ENCODE peak calls at places on chromosome 3, in nine cellular contexts. K is retinal pigment epithelial cell, W is thoracic aorta, H is bronchial epithelial cell, S is cardiac muscle cell, C is NB4, D is left ventricle myocardium inferior, F is mammary epithelial cell, A is IMR-90. Z is an unnamed sample.

GRCh38 chr3:192850501-192850981 is 67.1 kb downstream of the MB21D2 start:
- DNase-seq in C (peak; percentile 52), K (no peak), S (no peak), D (no peak), A (peak; percentile 86), F (peak; percentile 93), W (no peak), H (peak; percentile 96), Z (peak; percentile 73)

GRCh38 chr3:123186695-123187094 is 15.0 kb upstream of the SEC22A start:
- DNase-seq in A (no peak), F (no peak), K (no peak), H (no peak), C (no peak), S (no peak), W (no peak), D (no peak), Z (no peak)

GRCh38 chr3:181311186-181311585 is 321.6 kb upstream of the DNAJC19 start:
- DNase-seq in W (no peak), K (no peak), S (no peak), H (no peak), C (no peak), D (no peak), A (no peak), F (no peak), Z (no peak)

GRCh38 chr3:141239551-141240281 is 8.1 kb downstream of the PXYLP1 start:
- DNase-seq in D (no peak), K (no peak), H (no peak), S (no peak), A (no peak), F (no peak), W (no peak), C (no peak), Z (no peak)

GRCh38 chr3:46869440-46869839 is 6.2 kb upstream of the MYL3 start:
- DNase-seq in F (no peak), S (no peak), K (no peak), D (no peak), W (no peak), C (no peak), A (no peak), H (no peak), Z (no peak)

GRCh38 chr3:122021811-122022401 is at the start of gene ILDR1:
- DNase-seq in W (no peak), F (no peak), C (no peak), H (no peak), S (peak; percentile 19), K (no peak), D (no peak), A (no peak), Z (no peak)

GRCh38 chr3:27696906-27697305 is 25.2 kb downstream of the EOMES start:
- DNase-seq in C (no peak), F (peak; percentile 67), H (peak; percentile 94), A (peak; percentile 42), D (no peak), S (no peak), K (no peak), W (no peak), Z (no peak)

GRCh38 chr3:2837893-2838292 is 272.3 kb downstream of the IL5RA start:
- DNase-seq in D (no peak), A (no peak), H (no peak), K (no peak), S (peak; percentile 21), F (no peak), C (no peak), W (no peak), Z (no peak)

GRCh38 chr3:42600958-42601675 is 631 bp downstream of the NKTR start:
- DNase-seq in H (peak; percentile 60), K (no peak), C (peak; percentile 86), F (peak; percentile 81), W (peak; percentile 28), A (peak; percentile 65), S (peak; percentile 81), D (peak; percentile 72), Z (peak; percentile 64)

GRCh38 chr3:42601898-42602581 is 1.6 kb downstream of the NKTR start:
- DNase-seq in H (peak; percentile 33), C (peak; percentile 30), A (peak; percentile 22), F (peak; percentile 50), K (no peak), D (no peak), W (no peak), S (no peak), Z (no peak)

GRCh38 chr3:42602961-42603360 is 2.5 kb downstream of the NKTR start:
- DNase-seq in K (no peak), F (no peak), S (no peak), A (no peak), C (no peak), H (no peak), W (no peak), D (no peak), Z (no peak)

GRCh38 chr3:42595682-42596081 is 4.8 kb upstream of the NKTR start:
- DNase-seq in A (no peak), H (no peak), F (no peak), K (no peak), C (no peak), W (no peak), S (no peak), D (no peak), Z (no peak)

DNA sequence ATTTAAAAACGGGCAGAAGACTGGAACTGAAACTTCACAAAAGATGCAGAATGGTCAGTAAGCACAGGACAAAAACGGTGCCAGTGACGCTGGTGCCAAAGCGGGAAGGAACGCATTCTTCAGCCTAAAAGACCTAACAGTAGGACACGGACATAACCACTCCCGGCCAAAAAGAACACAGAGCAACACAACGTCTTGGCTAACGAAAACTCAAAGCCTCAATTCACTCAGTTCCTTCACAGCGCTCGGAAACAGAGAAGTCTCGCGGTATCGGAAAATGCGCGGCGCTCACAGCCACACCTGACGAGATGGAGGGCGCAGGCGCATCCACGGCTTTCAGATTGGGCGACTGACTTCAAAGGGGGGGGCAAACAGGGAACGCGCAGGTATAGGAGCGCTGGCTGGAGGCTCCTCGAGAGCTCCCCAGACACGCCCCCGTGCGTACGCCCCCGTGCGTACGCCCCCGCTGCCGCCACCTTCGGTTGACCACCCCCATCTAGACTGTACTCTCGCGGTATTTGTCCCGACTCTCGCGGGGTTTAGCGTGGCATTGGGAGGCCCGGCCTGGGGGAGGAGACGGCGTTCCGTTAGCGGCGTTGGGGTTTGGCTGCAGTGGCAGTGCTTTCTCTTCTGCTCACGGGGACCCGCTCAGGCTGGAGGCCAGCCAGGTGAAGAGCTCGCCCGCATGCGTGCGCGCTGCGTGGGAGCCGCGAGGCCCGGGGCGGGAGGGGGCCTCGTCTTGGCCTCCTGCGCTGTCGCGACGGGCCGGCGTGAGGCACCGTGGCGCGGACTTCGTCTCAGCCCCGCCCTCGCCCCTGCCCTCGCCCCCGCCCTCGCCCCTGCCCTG is at the start of gene NKTR:
- DNase-seq in F (peak; percentile 100), S (peak; percentile 99), K (peak; percentile 96), H (peak; percentile 98), D (peak; percentile 97), A (peak; percentile 97), C (peak; percentile 99), W (peak; percentile 95), Z (peak; percentile 99)
- TF ChIP-seq CTCF in F (no peak), S (no peak), K (no peak), H (no peak), D (no peak), A (no peak), C (no peak), W (no peak), Z (no peak)

GRCh38 chr3:128481438-128481942 is 11.5 kb downstream of the GATA2 start:
- DNase-seq in H (no peak), K (no peak), C (no peak), A (no peak), S (no peak), F (no peak), W (no peak), D (peak; percentile 80), Z (no peak)

GRCh38 chr3:128482175-128482856 is 10.7 kb downstream of the GATA2 start:
- DNase-seq in C (no peak), S (no peak), H (no peak), K (no peak), F (no peak), A (peak; percentile 68), W (no peak), D (no peak), Z (no peak)

GRCh38 chr3:128483657-128484403 is 9.2 kb downstream of the GATA2 start:
- DNase-seq in C (no peak), K (no peak), D (no peak), A (no peak), F (no peak), S (no peak), W (no peak), H (no peak), Z (no peak)

GRCh38 chr3:128484404-128485282 is 8.4 kb downstream of the GATA2 start:
- DNase-seq in A (no peak), C (no peak), H (no peak), F (no peak), S (no peak), W (no peak), D (no peak), K (no peak), Z (no peak)

DNA sequence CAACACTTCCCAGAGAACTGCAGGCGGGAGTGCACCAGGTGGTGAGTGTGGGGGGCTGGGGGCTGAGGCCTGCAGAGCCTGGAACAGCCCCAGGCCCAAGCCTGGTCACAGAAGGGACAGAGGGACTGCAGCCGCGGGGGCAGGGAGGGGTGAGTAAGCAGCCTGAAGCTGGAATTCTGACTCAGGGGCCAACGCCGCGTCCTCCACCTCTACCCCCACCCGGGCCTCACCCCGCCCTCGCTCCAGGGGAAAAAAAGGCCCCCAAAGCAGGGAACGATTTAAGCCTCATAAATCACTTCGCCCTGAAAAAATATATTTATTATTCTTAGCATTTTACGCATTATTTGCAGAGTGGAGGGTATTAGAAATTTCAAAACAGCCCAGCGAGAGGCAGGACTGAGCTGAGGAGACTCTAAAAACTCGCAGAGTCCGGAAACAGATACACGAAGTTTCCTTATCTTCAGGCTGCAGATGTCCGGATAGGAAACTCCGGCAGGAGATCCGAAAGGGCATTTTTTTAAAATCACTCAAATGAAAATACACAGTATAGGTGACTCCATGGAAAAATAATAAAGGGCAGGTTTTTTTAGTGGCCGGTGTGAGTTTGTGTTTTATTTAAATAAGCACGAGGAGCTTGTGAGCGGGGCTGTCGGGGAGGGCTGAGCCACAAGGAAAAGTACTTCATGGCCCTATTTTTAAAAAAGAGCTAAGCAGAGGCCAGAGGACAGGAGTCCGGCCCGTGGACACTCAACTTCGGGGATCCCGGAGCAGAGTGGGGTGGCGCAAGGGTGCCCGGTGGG is 9.9 kb downstream of the GATA2 start:
- DNase-seq in D (no peak), C (no peak), S (no peak), F (peak; percentile 19), K (no peak), H (peak; percentile 25), A (peak; percentile 84), W (no peak), Z (peak; percentile 40)
- H3K4me3 ChIP-seq in D (peak overlapping the region; percentile 81), C (no peak overlapping the region), S (peak overlapping the region; percentile 6), F (no peak overlapping the region), K (peak overlapping the region; percentile 84), H (no peak overlapping the region), A (no peak overlapping the region), W (peak overlapping the region; percentile 18), Z (no peak overlapping the region)

DNA sequence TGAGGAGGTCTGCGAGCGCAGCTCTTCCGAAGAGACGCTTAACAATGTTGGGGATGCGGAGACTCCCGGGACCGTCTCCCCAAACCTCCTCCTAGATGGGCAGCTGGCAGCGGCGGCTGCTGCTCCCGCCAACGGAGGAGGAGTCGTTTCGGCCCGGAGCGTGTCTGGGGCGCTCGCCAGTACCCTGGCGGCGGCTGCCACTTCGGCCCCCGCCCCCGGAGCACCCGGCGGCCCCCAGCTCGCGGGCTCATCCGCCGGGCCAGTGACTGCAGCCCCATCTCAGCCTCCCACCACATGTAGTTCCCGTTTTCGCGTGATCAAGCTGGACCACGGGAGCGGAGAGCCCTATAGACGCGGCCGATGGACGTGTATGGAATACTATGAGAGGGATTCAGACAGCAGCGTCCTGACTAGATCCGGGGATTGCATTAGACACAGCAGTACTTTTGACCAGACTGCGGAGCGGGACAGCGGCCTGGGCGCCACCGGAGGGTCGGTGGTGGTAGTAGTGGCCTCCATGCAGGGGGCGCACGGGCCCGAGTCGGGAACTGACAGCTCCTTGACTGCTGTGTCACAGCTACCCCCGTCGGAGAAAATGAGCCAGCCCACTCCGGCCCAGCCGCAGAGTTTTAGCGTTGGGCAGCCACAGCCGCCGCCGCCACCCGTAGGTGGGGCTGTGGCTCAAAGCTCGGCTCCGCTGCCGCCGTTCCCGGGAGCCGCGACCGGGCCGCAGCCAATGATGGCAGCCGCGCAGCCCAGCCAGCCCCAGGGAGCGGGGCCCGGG is 1.6 kb downstream of the TSC22D2 start:
- DNase-seq in K (no peak), S (peak; percentile 90), C (peak; percentile 87), A (peak; percentile 60), H (no peak), W (peak; percentile 42), D (peak; percentile 78), F (peak; percentile 52), Z (peak; percentile 78)
- TF ChIP-seq CTCF in K (peak; percentile 50), S (peak; percentile 59), C (peak; percentile 16), A (peak; percentile 48), H (peak; percentile 63), W (peak; percentile 56), D (peak; percentile 68), F (peak; percentile 59), Z (peak; percentile 55)

GRCh38 chr3:129553771-129554170 is 10.8 kb downstream of the H1-8 start:
- DNase-seq in F (no peak), S (no peak), A (no peak), K (no peak), D (no peak), H (no peak), C (peak; percentile 46), W (no peak), Z (no peak)
- H3K4me3 ChIP-seq in F (no peak overlapping the region), S (no peak overlapping the region), A (no peak overlapping the region), K (no peak overlapping the region), D (no peak overlapping the region), H (no peak overlapping the region), C (no peak overlapping the region), W (no peak overlapping the region), Z (no peak overlapping the region)

Z was measured in astrocyte of the spinal cord.